ENCODE peak calls at places on chromosomes 7 and 10, in seven cellular contexts. One of them, this sample, is unnamed.

GRCh38 chr10:88253-88652 is 39.2 kb upstream of the TUBB8 start:
- DNase-seq in breast epithelium: no peak
- DNase-seq in GM23338: no peak
- DNase-seq in transverse colon: no peak
- DNase-seq in HCT116: no peak
- DNase-seq in endothelial cell of umbilical vein: no peak
- DNase-seq in SK-N-SH: no peak
- DNase-seq in this sample: no peak

GRCh38 chr7:129821476-129821875 is 131.3 kb downstream of the UBE2H start:
- DNase-seq in SK-N-SH: no peak
- DNase-seq in breast epithelium: no peak
- DNase-seq in endothelial cell of umbilical vein: no peak
- DNase-seq in GM23338: no peak
- DNase-seq in HCT116: no peak
- DNase-seq in transverse colon: no peak
- DNase-seq in this sample: no peak

GRCh38 chr7:55590517-55591281 is 18.4 kb upstream of the VOPP1 start:
- DNase-seq in breast epithelium: peak; percentile 43
- DNase-seq in HCT116: no peak
- DNase-seq in transverse colon: no peak
- DNase-seq in SK-N-SH: no peak
- DNase-seq in GM23338: no peak
- DNase-seq in endothelial cell of umbilical vein: no peak
- DNase-seq in this sample: peak; percentile 74

GRCh38 chr7:116984917-116985316 is 31.6 kb downstream of the ST7 start:
- DNase-seq in endothelial cell of umbilical vein: peak; percentile 45
- DNase-seq in GM23338: peak; percentile 61
- DNase-seq in HCT116: no peak
- DNase-seq in SK-N-SH: peak; percentile 52
- DNase-seq in transverse colon: no peak
- DNase-seq in breast epithelium: no peak
- DNase-seq in this sample: no peak

GRCh38 chr7:90984692-90985091 is 279.5 kb upstream of the FZD1 start:
- DNase-seq in transverse colon: no peak
- DNase-seq in SK-N-SH: no peak
- DNase-seq in endothelial cell of umbilical vein: no peak
- DNase-seq in GM23338: no peak
- DNase-seq in breast epithelium: no peak
- DNase-seq in HCT116: no peak
- DNase-seq in this sample: no peak

GRCh38 chr10:84395581-84395980 is 67.2 kb downstream of the CCSER2 start:
- DNase-seq in breast epithelium: no peak
- DNase-seq in HCT116: no peak
- DNase-seq in SK-N-SH: no peak
- DNase-seq in GM23338: no peak
- DNase-seq in endothelial cell of umbilical vein: no peak
- DNase-seq in transverse colon: no peak
- DNase-seq in this sample: no peak

GRCh38 chr10:110447886-110448285 is 49.8 kb upstream of the DUSP5 start:
- DNase-seq in GM23338: no peak
- DNase-seq in breast epithelium: no peak
- DNase-seq in HCT116: no peak
- DNase-seq in endothelial cell of umbilical vein: no peak
- DNase-seq in SK-N-SH: no peak
- DNase-seq in transverse colon: no peak
- DNase-seq in this sample: no peak

GRCh38 chr10:73968101-73968515 is 29.8 kb upstream of the VCL start:
- DNase-seq in breast epithelium: no peak
- DNase-seq in GM23338: peak; percentile 66
- DNase-seq in transverse colon: no peak
- DNase-seq in endothelial cell of umbilical vein: peak; percentile 67
- DNase-seq in SK-N-SH: no peak
- DNase-seq in HCT116: no peak
- DNase-seq in this sample: no peak

GRCh38 chr7:35975851-35976454 is 175.1 kb downstream of the SEPTIN7 start:
- DNase-seq in GM23338: peak; percentile 86
- DNase-seq in HCT116: peak; percentile 79
- DNase-seq in SK-N-SH: peak; percentile 72
- DNase-seq in endothelial cell of umbilical vein: peak; percentile 78
- DNase-seq in breast epithelium: no peak
- DNase-seq in transverse colon: peak; percentile 31
- DNase-seq in this sample: no peak

GRCh38 chr7:877312-878232 is 1.2 kb downstream of the GET4 start:
- DNase-seq in SK-N-SH: peak; percentile 68
- DNase-seq in transverse colon: peak; percentile 48
- DNase-seq in HCT116: no peak
- DNase-seq in endothelial cell of umbilical vein: no peak
- DNase-seq in breast epithelium: no peak
- DNase-seq in GM23338: peak; percentile 55
- DNase-seq in this sample: no peak

GRCh38 chr7:128835790-128836641 is 5.8 kb downstream of the FLNC start:
- DNase-seq in HCT116: no peak
- DNase-seq in SK-N-SH: no peak
- DNase-seq in endothelial cell of umbilical vein: no peak
- DNase-seq in breast epithelium: no peak
- DNase-seq in transverse colon: no peak
- DNase-seq in GM23338: no peak
- DNase-seq in this sample: no peak

GRCh38 chr7:1691096-1691495 is 21.0 kb downstream of the ELFN1 start:
- DNase-seq in transverse colon: no peak
- DNase-seq in GM23338: no peak
- DNase-seq in breast epithelium: peak; percentile 30
- DNase-seq in SK-N-SH: peak; percentile 7
- DNase-seq in endothelial cell of umbilical vein: no peak
- DNase-seq in HCT116: no peak
- DNase-seq in this sample: no peak

GRCh38 chr10:121313119-121313858 is 285.0 kb downstream of the FGFR2 start:
- DNase-seq in breast epithelium: peak; percentile 62
- DNase-seq in GM23338: peak; percentile 24
- DNase-seq in HCT116: no peak
- DNase-seq in SK-N-SH: no peak
- DNase-seq in endothelial cell of umbilical vein: peak; percentile 1
- DNase-seq in transverse colon: no peak
- DNase-seq in this sample: no peak

GRCh38 chr7:143042821-143043271 is 9.3 kb upstream of the OR6V1 start:
- DNase-seq in HCT116: no peak
- DNase-seq in SK-N-SH: no peak
- DNase-seq in breast epithelium: no peak
- DNase-seq in GM23338: no peak
- DNase-seq in endothelial cell of umbilical vein: no peak
- DNase-seq in transverse colon: no peak
- DNase-seq in this sample: no peak

GRCh38 chr7:4659551-4660286 is 22.4 kb upstream of the FOXK1 start:
- DNase-seq in GM23338: peak; percentile 70
- DNase-seq in endothelial cell of umbilical vein: no peak
- DNase-seq in SK-N-SH: no peak
- DNase-seq in transverse colon: no peak
- DNase-seq in breast epithelium: no peak
- DNase-seq in HCT116: peak; percentile 43
- DNase-seq in this sample: no peak

GRCh38 chr10:6044060-6044459 is 18.1 kb downstream of the IL2RA start:
- DNase-seq in endothelial cell of umbilical vein: no peak
- DNase-seq in SK-N-SH: no peak
- DNase-seq in HCT116: no peak
- DNase-seq in GM23338: no peak
- DNase-seq in breast epithelium: no peak
- DNase-seq in transverse colon: no peak
- DNase-seq in this sample: peak; percentile 60

GRCh38 chr7:21304836-21305235 is 123.0 kb upstream of the SP4 start:
- DNase-seq in HCT116: no peak
- DNase-seq in GM23338: peak; percentile 17
- DNase-seq in transverse colon: no peak
- DNase-seq in breast epithelium: no peak
- DNase-seq in endothelial cell of umbilical vein: no peak
- DNase-seq in SK-N-SH: no peak
- DNase-seq in this sample: no peak

GRCh38 chr10:15591937-15592336 is 127.8 kb downstream of the ITGA8 start:
- DNase-seq in GM23338: no peak
- DNase-seq in endothelial cell of umbilical vein: no peak
- DNase-seq in breast epithelium: no peak
- DNase-seq in SK-N-SH: no peak
- DNase-seq in transverse colon: no peak
- DNase-seq in HCT116: no peak
- DNase-seq in this sample: no peak

GRCh38 chr10:32377458-32378370 is 30.8 kb upstream of the EPC1 start:
- DNase-seq in endothelial cell of umbilical vein: peak; percentile 79
- DNase-seq in transverse colon: peak; percentile 35
- DNase-seq in GM23338: no peak
- DNase-seq in HCT116: peak; percentile 10
- DNase-seq in breast epithelium: no peak
- DNase-seq in SK-N-SH: peak; percentile 37
- DNase-seq in this sample: no peak

GRCh38 chr7:45700556-45700955 is 126.4 kb downstream of the ADCY1 start:
- DNase-seq in endothelial cell of umbilical vein: no peak
- DNase-seq in transverse colon: no peak
- DNase-seq in GM23338: no peak
- DNase-seq in HCT116: no peak
- DNase-seq in breast epithelium: peak; percentile 53
- DNase-seq in SK-N-SH: peak; percentile 62
- DNase-seq in this sample: no peak

GRCh38 chr10:21173433-21173963 is 276.4 kb upstream of the NEBL start:
- DNase-seq in GM23338: peak; percentile 30
- DNase-seq in breast epithelium: peak; percentile 55
- DNase-seq in endothelial cell of umbilical vein: no peak
- DNase-seq in HCT116: no peak
- DNase-seq in transverse colon: no peak
- DNase-seq in SK-N-SH: peak; percentile 85
- DNase-seq in this sample: no peak

GRCh38 chr7:134814730-134815364 is 35.4 kb downstream of the CALD1 start:
- DNase-seq in transverse colon: no peak
- DNase-seq in HCT116: no peak
- DNase-seq in endothelial cell of umbilical vein: no peak
- DNase-seq in breast epithelium: no peak
- DNase-seq in GM23338: no peak
- DNase-seq in SK-N-SH: no peak
- DNase-seq in this sample: no peak

GRCh38 chr10:95661818-95662217 is 5.3 kb upstream of the ALDH18A1 start:
- DNase-seq in GM23338: no peak
- DNase-seq in HCT116: no peak
- DNase-seq in breast epithelium: no peak
- DNase-seq in endothelial cell of umbilical vein: no peak
- DNase-seq in SK-N-SH: no peak
- DNase-seq in transverse colon: no peak
- DNase-seq in this sample: no peak

GRCh38 chr10:14574291-14574690 is 200.4 kb downstream of the FAM107B start:
- DNase-seq in breast epithelium: no peak
- DNase-seq in endothelial cell of umbilical vein: no peak
- DNase-seq in SK-N-SH: peak; percentile 41
- DNase-seq in transverse colon: no peak
- DNase-seq in HCT116: no peak
- DNase-seq in GM23338: no peak
- DNase-seq in this sample: no peak

GRCh38 chr10:11212686-11213085 is 195.0 kb downstream of the CELF2 start:
- DNase-seq in SK-N-SH: no peak
- DNase-seq in breast epithelium: no peak
- DNase-seq in GM23338: no peak
- DNase-seq in HCT116: no peak
- DNase-seq in endothelial cell of umbilical vein: no peak
- DNase-seq in transverse colon: no peak
- DNase-seq in this sample: no peak

DNA sequence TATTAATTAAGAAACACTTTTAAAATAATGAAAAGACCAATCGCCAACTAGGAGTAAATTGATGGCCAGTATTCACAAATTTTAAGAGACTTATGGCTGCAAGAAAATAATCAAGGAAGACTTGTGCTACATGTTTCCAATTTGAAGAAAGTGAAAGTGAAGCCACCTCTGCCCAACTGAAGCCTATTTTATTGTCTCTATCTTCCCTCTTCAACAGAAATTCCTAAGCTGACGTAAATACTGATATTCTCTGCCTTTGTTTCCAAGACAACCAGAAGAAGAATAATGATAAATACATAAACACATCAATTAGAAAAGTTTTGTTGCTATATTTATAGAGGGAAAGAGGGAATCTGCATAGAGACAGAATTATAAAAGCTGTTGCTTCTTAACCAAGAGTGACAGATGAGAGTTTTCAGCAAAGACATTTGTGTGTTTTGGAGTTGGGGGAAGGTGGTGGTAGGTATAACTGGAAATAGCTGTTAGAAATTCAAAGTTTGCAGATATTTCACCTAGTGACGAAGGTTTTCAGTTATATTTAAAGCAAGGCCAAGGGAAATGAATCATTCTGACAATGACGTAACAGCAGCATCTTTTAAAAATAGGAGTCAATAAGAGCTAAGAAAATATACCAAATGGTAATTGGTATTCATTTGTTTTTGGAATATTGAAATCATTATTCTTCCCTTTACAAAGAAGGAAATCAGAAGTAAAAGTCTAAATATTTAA is 576.6 kb upstream of the SORCS1 start:
- DNase-seq in SK-N-SH: no peak
- DNase-seq in breast epithelium: no peak
- DNase-seq in GM23338: no peak
- DNase-seq in HCT116: no peak
- DNase-seq in endothelial cell of umbilical vein: no peak
- DNase-seq in transverse colon: no peak
- DNase-seq in this sample: no peak
- H3K27ac ChIP-seq in SK-N-SH: peak overlapping the region; percentile 70
- H3K27ac ChIP-seq in breast epithelium: no peak overlapping the region
- H3K27ac ChIP-seq in GM23338: no peak overlapping the region
- H3K27ac ChIP-seq in HCT116: no peak overlapping the region
- H3K27ac ChIP-seq in endothelial cell of umbilical vein: peak overlapping the region; percentile 41
- H3K27ac ChIP-seq in transverse colon: no peak overlapping the region
- H3K27ac ChIP-seq in this sample: no peak overlapping the region

GRCh38 chr7:106400990-106401389 is 116.2 kb upstream of the NAMPT start:
- DNase-seq in SK-N-SH: no peak
- DNase-seq in GM23338: peak; percentile 43
- DNase-seq in endothelial cell of umbilical vein: no peak
- DNase-seq in breast epithelium: no peak
- DNase-seq in HCT116: no peak
- DNase-seq in transverse colon: no peak
- DNase-seq in this sample: no peak
- TF ChIP-seq POLR2AphosphoS5 in SK-N-SH: no peak
- TF ChIP-seq POLR2AphosphoS5 in GM23338: no peak
- TF ChIP-seq POLR2AphosphoS5 in endothelial cell of umbilical vein: no peak
- TF ChIP-seq POLR2AphosphoS5 in breast epithelium: no peak
- TF ChIP-seq POLR2AphosphoS5 in HCT116: no peak
- TF ChIP-seq POLR2AphosphoS5 in transverse colon: no peak
- TF ChIP-seq POLR2AphosphoS5 in this sample: no peak

DNA sequence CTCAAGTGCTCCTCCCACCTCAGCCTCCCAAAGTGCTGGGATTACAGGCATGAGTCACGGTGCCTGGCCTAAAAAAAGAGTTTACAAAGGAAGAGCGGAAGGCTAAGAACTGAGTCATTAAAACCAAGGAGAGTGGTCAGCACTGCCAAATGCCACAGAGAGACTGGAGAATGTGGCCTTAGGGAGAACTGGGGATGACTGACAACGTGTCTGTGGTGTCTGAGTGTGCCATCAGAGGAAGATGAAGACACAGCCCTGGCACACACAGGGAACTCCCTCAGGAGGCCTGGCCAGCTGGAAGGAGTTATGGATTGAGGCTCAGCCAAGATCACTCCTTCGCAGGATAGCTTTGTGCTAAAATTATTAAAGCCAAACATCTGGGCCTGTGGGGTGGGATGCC is 3.9 kb upstream of the INA start:
- DNase-seq in GM23338: no peak
- DNase-seq in transverse colon: no peak
- DNase-seq in breast epithelium: no peak
- DNase-seq in SK-N-SH: no peak
- DNase-seq in endothelial cell of umbilical vein: peak; percentile 71
- DNase-seq in HCT116: peak; percentile 95
- DNase-seq in this sample: no peak
- H3K27ac ChIP-seq in GM23338: no peak overlapping the region
- H3K27ac ChIP-seq in transverse colon: no peak overlapping the region
- H3K27ac ChIP-seq in breast epithelium: no peak overlapping the region
- H3K27ac ChIP-seq in SK-N-SH: peak overlapping the region; percentile 61
- H3K27ac ChIP-seq in endothelial cell of umbilical vein: no peak overlapping the region
- H3K27ac ChIP-seq in HCT116: peak overlapping the region; percentile 42
- H3K27ac ChIP-seq in this sample: no peak overlapping the region

GRCh38 chr7:38232475-38233366 is 40.7 kb downstream of the TARP start:
- DNase-seq in HCT116: no peak
- DNase-seq in endothelial cell of umbilical vein: no peak
- DNase-seq in breast epithelium: no peak
- DNase-seq in GM23338: no peak
- DNase-seq in SK-N-SH: no peak
- DNase-seq in transverse colon: peak; percentile 52
- DNase-seq in this sample: no peak
- TF ChIP-seq POLR2AphosphoS5 in HCT116: no peak
- TF ChIP-seq POLR2AphosphoS5 in endothelial cell of umbilical vein: no peak
- TF ChIP-seq POLR2AphosphoS5 in breast epithelium: no peak
- TF ChIP-seq POLR2AphosphoS5 in GM23338: no peak
- TF ChIP-seq POLR2AphosphoS5 in SK-N-SH: no peak
- TF ChIP-seq POLR2AphosphoS5 in transverse colon: no peak
- TF ChIP-seq POLR2AphosphoS5 in this sample: no peak

This sample was measured in esophagus muscularis mucosa.